ENCODE peak calls at places on chromosomes 6 and 20, in five cellular contexts. One of them, this sample, is unnamed.

GRCh38 chr6:44499609-44500008 is 112.1 kb downstream of the CDC5L start:
- DNase-seq in H1: peak
- DNase-seq in H9: peak
- DNase-seq in trophoblast cell: no peak
- DNase-seq in mesenchymal stem cell: no peak
- DNase-seq in this sample: no peak

GRCh38 chr6:44002071-44002590 is 125.1 kb downstream of the MRPL14 start:
- DNase-seq in H9: peak
- DNase-seq in H1: no peak
- DNase-seq in trophoblast cell: peak
- DNase-seq in mesenchymal stem cell: peak
- DNase-seq in this sample: peak

GRCh38 chr20:58407201-58407873 is 18.3 kb downstream of the VAPB start:
- DNase-seq in trophoblast cell: no peak
- DNase-seq in H1: no peak
- DNase-seq in H9: no peak
- DNase-seq in mesenchymal stem cell: peak
- DNase-seq in this sample: no peak

GRCh38 chr20:24523661-24524060 is 54.2 kb downstream of the SYNDIG1 start:
- DNase-seq in H1: no peak
- DNase-seq in mesenchymal stem cell: no peak
- DNase-seq in trophoblast cell: no peak
- DNase-seq in H9: no peak
- DNase-seq in this sample: no peak

GRCh38 chr6:127342296-127342945 is 988 bp downstream of the ECHDC1 start:
- DNase-seq in trophoblast cell: peak
- DNase-seq in mesenchymal stem cell: peak
- DNase-seq in H1: no peak
- DNase-seq in H9: peak
- DNase-seq in this sample: peak

GRCh38 chr6:20438462-20439070 is 36.9 kb downstream of the E2F3 start:
- DNase-seq in H9: no peak
- DNase-seq in mesenchymal stem cell: no peak
- DNase-seq in H1: no peak
- DNase-seq in trophoblast cell: no peak
- DNase-seq in this sample: peak

GRCh38 chr20:10419550-10420133 is 14.4 kb downstream of the MKKS start:
- DNase-seq in H9: no peak
- DNase-seq in mesenchymal stem cell: no peak
- DNase-seq in trophoblast cell: peak
- DNase-seq in H1: no peak
- DNase-seq in this sample: no peak

GRCh38 chr20:24519476-24519875 is 50.0 kb downstream of the SYNDIG1 start:
- DNase-seq in mesenchymal stem cell: no peak
- DNase-seq in trophoblast cell: no peak
- DNase-seq in H9: no peak
- DNase-seq in H1: peak
- DNase-seq in this sample: no peak

GRCh38 chr6:1485678-1486077 is 96.3 kb downstream of the FOXF2 start:
- DNase-seq in H1: no peak
- DNase-seq in H9: no peak
- DNase-seq in mesenchymal stem cell: peak
- DNase-seq in trophoblast cell: peak
- DNase-seq in this sample: no peak

GRCh38 chr6:21457647-21458046 is 135.9 kb upstream of the SOX4 start:
- DNase-seq in H1: no peak
- DNase-seq in trophoblast cell: no peak
- DNase-seq in mesenchymal stem cell: no peak
- DNase-seq in H9: no peak
- DNase-seq in this sample: no peak

GRCh38 chr6:56440551-56440981 is 193.2 kb upstream of the COL21A1 start:
- DNase-seq in H1: no peak
- DNase-seq in H9: no peak
- DNase-seq in mesenchymal stem cell: no peak
- DNase-seq in trophoblast cell: no peak
- DNase-seq in this sample: no peak

GRCh38 chr6:1043458-1043836 is 268.5 kb upstream of the FOXQ1 start:
- DNase-seq in H1: no peak
- DNase-seq in trophoblast cell: no peak
- DNase-seq in H9: no peak
- DNase-seq in mesenchymal stem cell: no peak
- DNase-seq in this sample: no peak

GRCh38 chr6:117494283-117494682 is 11.8 kb downstream of the DCBLD1 start:
- DNase-seq in trophoblast cell: no peak
- DNase-seq in H1: no peak
- DNase-seq in mesenchymal stem cell: peak
- DNase-seq in H9: no peak
- DNase-seq in this sample: no peak

DNA sequence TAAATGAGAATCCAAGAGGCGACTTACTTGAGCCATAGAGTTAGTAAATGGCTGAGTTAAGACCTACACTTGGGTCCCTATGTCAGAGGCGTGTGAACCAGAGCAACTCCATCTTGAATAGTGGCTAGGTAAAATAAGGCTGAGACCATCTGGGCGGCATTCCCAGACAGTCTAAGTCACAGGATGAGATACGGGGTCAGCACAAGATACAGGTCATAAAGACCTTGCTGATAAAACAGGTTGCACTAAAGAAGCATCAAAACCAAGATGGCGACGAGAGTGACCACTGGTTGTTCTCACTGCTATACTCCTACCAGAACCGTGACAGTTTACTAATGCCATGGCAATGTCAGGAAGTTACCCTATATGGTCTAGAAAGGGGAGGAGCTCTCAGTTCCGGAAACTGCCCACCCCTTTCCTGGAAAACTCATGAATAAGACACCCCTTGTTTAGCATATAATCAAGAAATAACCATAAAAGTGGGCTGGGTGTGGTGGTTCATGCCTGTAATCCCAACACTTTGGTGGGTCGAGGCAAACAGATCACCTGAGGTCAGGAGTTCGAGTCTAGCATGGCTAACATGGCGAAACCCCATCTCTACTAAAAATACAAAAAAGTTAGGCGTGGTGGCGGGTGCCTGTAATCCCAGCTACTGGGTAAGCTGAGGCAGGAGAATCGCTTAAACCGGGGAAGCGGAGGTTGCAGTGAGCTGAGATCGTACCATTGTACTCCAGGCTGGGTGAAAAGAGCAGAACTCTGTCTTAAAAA is 43.9 kb upstream of the EEF1A1 start:
- DNase-seq in H1: no peak
- DNase-seq in H9: no peak
- DNase-seq in trophoblast cell: no peak
- DNase-seq in mesenchymal stem cell: no peak
- DNase-seq in this sample: no peak
- H2BK120ac ChIP-seq in H1: peak
- H2BK120ac ChIP-seq in H9: no peak
- H2BK120ac ChIP-seq in trophoblast cell: peak
- H2BK120ac ChIP-seq in mesenchymal stem cell: no peak
- H2BK120ac ChIP-seq in this sample: no peak

GRCh38 chr20:32302507-32302872 is 25.0 kb downstream of the KIF3B start:
- DNase-seq in H1: no peak
- DNase-seq in H9: no peak
- DNase-seq in trophoblast cell: peak
- DNase-seq in mesenchymal stem cell: no peak
- DNase-seq in this sample: no peak

GRCh38 chr20:32301719-32302506 is 24.5 kb downstream of the KIF3B start:
- DNase-seq in mesenchymal stem cell: no peak
- DNase-seq in H9: no peak
- DNase-seq in trophoblast cell: no peak
- DNase-seq in H1: no peak
- DNase-seq in this sample: no peak

GRCh38 chr20:32297439-32297838 is 20.0 kb downstream of the KIF3B start:
- DNase-seq in H9: no peak
- DNase-seq in H1: no peak
- DNase-seq in trophoblast cell: no peak
- DNase-seq in mesenchymal stem cell: no peak
- DNase-seq in this sample: no peak

GRCh38 chr20:32304121-32304520 is 26.7 kb downstream of the KIF3B start:
- DNase-seq in H1: no peak
- DNase-seq in mesenchymal stem cell: no peak
- DNase-seq in trophoblast cell: no peak
- DNase-seq in H9: no peak
- DNase-seq in this sample: no peak

DNA sequence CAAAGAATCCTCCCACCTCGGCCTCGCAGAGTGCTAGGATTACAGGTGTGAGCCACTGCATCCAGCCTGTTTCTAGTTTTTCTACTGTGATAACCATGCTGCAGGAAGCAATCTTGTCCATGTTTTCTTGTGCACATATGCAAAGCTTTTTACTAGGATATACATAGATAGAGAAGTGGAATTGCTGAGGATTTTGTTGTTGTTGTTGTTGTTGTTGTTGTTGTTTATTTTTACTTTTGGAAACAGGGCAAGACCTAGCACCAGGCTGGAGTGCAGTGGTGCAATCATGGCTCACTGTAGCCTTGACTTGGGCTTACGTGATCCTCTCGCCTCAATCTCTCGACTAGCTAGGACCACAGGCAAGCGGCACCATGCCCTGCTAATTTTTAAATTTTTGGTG is 23.2 kb downstream of the KIF3B start:
- DNase-seq in trophoblast cell: no peak
- DNase-seq in H9: no peak
- DNase-seq in H1: no peak
- DNase-seq in mesenchymal stem cell: no peak
- DNase-seq in this sample: no peak
- H4K91ac ChIP-seq in trophoblast cell: peak
- H4K91ac ChIP-seq in H9: no peak
- H4K91ac ChIP-seq in H1: no peak
- H4K91ac ChIP-seq in mesenchymal stem cell: no peak
- H4K91ac ChIP-seq in this sample: no peak

GRCh38 chr6:16294371-16294770 is 56.0 kb downstream of the GMPR start:
- DNase-seq in mesenchymal stem cell: no peak
- DNase-seq in H1: no peak
- DNase-seq in trophoblast cell: no peak
- DNase-seq in H9: no peak
- DNase-seq in this sample: no peak
- H2BK12ac ChIP-seq in mesenchymal stem cell: no peak
- H2BK12ac ChIP-seq in H1: no peak
- H2BK12ac ChIP-seq in trophoblast cell: no peak
- H2BK12ac ChIP-seq in H9: no peak
- H2BK12ac ChIP-seq in this sample: peak

GRCh38 chr20:3820901-3821727 is 767 bp downstream of the AP5S1 start:
- DNase-seq in trophoblast cell: no peak
- DNase-seq in mesenchymal stem cell: no peak
- DNase-seq in H9: no peak
- DNase-seq in H1: no peak
- DNase-seq in this sample: no peak

GRCh38 chr20:3821996-3822395 is 1.6 kb downstream of the AP5S1 start:
- DNase-seq in mesenchymal stem cell: no peak
- DNase-seq in H9: no peak
- DNase-seq in trophoblast cell: no peak
- DNase-seq in H1: no peak
- DNase-seq in this sample: no peak

GRCh38 chr20:3819413-3820047 is 817 bp upstream of the AP5S1 start:
- DNase-seq in H1: peak
- DNase-seq in mesenchymal stem cell: no peak
- DNase-seq in H9: no peak
- DNase-seq in trophoblast cell: no peak
- DNase-seq in this sample: no peak

GRCh38 chr20:3818155-3819151 is 1.9 kb upstream of the AP5S1 start:
- DNase-seq in trophoblast cell: peak
- DNase-seq in H1: peak
- DNase-seq in mesenchymal stem cell: peak
- DNase-seq in H9: peak
- DNase-seq in this sample: no peak

DNA sequence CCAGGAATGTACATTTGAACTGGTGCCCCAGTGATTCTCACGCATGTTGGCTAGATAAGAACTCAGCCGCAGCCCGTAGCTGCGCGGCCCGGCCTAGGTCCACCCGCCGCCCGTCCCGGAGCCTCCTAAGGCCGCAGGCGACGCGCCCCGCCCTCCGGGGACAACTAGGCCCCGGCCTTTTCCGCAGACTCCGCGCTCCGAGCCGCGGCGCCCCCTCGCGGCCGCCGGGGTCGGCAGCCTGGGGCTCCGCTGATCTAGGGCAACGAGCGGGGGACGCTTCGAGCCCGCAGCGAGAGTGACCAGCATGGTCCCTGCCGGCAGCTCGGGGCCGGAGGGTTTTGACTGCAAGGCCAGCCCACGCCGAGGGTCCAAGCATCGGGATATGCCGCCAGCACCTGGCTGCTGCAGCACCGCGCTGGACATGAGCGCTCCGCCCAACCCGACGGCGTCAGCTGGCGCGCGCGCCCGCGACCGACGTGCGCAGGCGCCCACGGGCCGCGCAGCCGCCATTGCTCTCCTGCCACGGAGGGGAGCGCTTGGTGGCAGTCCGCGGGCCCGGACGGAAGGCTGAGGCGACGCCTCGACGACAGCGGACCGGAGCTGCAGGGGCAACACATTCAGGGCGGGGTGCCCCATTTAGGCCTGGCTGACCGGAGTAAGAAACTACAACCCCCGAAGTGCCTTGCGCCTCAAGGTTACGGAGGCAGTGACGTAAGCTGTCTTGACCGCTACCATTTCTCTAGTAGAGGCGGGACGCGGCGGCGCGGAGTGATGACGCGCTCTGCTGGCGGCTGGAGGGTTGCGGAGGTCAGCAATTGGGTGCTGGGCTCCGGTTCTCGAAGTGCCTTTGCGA is at the start of gene AP5S1:
- DNase-seq in H1: peak
- DNase-seq in mesenchymal stem cell: peak
- DNase-seq in H9: peak
- DNase-seq in trophoblast cell: peak
- DNase-seq in this sample: peak
- H2BK120ac ChIP-seq in H1: no peak
- H2BK120ac ChIP-seq in mesenchymal stem cell: peak
- H2BK120ac ChIP-seq in H9: no peak
- H2BK120ac ChIP-seq in trophoblast cell: peak
- H2BK120ac ChIP-seq in this sample: no peak

GRCh38 chr6:26026833-26027490 is 60.3 kb upstream of the HFE start:
- DNase-seq in H1: peak
- DNase-seq in trophoblast cell: peak
- DNase-seq in H9: peak
- DNase-seq in mesenchymal stem cell: peak
- DNase-seq in this sample: peak
- H4K91ac ChIP-seq in H1: no peak
- H4K91ac ChIP-seq in trophoblast cell: no peak
- H4K91ac ChIP-seq in H9: no peak
- H4K91ac ChIP-seq in mesenchymal stem cell: peak
- H4K91ac ChIP-seq in this sample: no peak